ENCODE peak calls at places on chromosomes 6 and 20, in seven cellular contexts. D is AG04450, O is sigmoid colon, P is heart left ventricle, K is colonic mucosa, W is Peyer's patch, A is fibroblast of mammary gland. L is an unnamed sample.

GRCh38 chr20:57126481-57127092 is 139.9 kb downstream of the BMP7 start:
- DNase-seq in A (no peak), K (no peak), O (no peak), W (no peak), D (no peak), P (no peak), L (no peak)

GRCh38 chr20:58712823-58713731 is 20.5 kb downstream of the NPEPL1 start:
- DNase-seq in D (no peak), P (no peak), W (peak), O (peak), A (no peak), K (peak), L (no peak)

GRCh38 chr6:72621243-72622093 is at the start of gene KCNQ5:
- DNase-seq in P (no peak), D (no peak), W (peak), O (no peak), A (no peak), K (no peak), L (peak)

GRCh38 chr20:17848649-17849048 is 119.9 kb downstream of the SNX5 start:
- DNase-seq in A (no peak), O (no peak), P (no peak), W (peak), K (no peak), D (no peak), L (no peak)

GRCh38 chr6:145457556-145457955 is 277.8 kb downstream of the EPM2A start:
- DNase-seq in A (no peak), W (no peak), D (no peak), O (no peak), P (no peak), K (no peak), L (no peak)

GRCh38 chr6:167137881-167138280 is 15.0 kb downstream of the CCR6 start:
- DNase-seq in O (no peak), K (no peak), W (peak), A (no peak), P (no peak), D (no peak), L (no peak)

GRCh38 chr6:24918641-24919403 is 16.9 kb downstream of the RIPOR2 start:
- DNase-seq in K (no peak), W (peak), D (no peak), A (no peak), O (no peak), P (peak), L (no peak)

GRCh38 chr6:13005994-13006393 is 289.4 kb downstream of the PHACTR1 start:
- DNase-seq in W (no peak), P (no peak), K (no peak), D (no peak), O (no peak), A (no peak), L (no peak)

GRCh38 chr20:45630366-45630765 is 718 bp downstream of the WFDC9 start:
- DNase-seq in D (no peak), O (no peak), W (no peak), P (no peak), A (peak), K (no peak), L (peak)

GRCh38 chr6:1057490-1058135 is 254.3 kb upstream of the FOXQ1 start:
- DNase-seq in A (no peak), O (no peak), D (no peak), P (no peak), K (no peak), W (no peak), L (no peak)

GRCh38 chr20:33002087-33002808 is 2.0 kb downstream of the SUN5 start:
- DNase-seq in P (no peak), W (no peak), K (no peak), D (no peak), A (no peak), O (no peak), L (no peak)

GRCh38 chr6:134584809-134585528 is 267.1 kb upstream of the SGK1 start:
- DNase-seq in D (no peak), P (no peak), W (no peak), O (no peak), A (no peak), K (no peak), L (no peak)

GRCh38 chr6:168134399-168135201 is 55.6 kb upstream of the FRMD1 start:
- DNase-seq in A (no peak), P (no peak), D (no peak), K (peak), O (peak), W (no peak), L (no peak)

GRCh38 chr20:1274485-1275313 is 8.6 kb downstream of the SNPH start:
- DNase-seq in W (no peak), O (peak), A (no peak), K (no peak), D (no peak), P (no peak), L (no peak)

GRCh38 chr20:44701116-44701865 is 13.9 kb upstream of the CCN5 start:
- DNase-seq in W (no peak), O (no peak), A (peak), D (no peak), K (no peak), P (peak), L (peak)

GRCh38 chr6:139553916-139554315 is 179.5 kb upstream of the CITED2 start:
- DNase-seq in A (no peak), W (no peak), P (no peak), O (no peak), K (no peak), D (no peak), L (no peak)

GRCh38 chr20:9460518-9460917 is 53.9 kb upstream of the LAMP5 start:
- DNase-seq in W (no peak), A (peak), D (no peak), O (no peak), P (no peak), K (no peak), L (peak)

GRCh38 chr6:25499851-25500250 is 152.2 kb upstream of the SCGN start:
- DNase-seq in K (no peak), A (no peak), P (no peak), W (no peak), O (no peak), D (no peak), L (peak)

GRCh38 chr6:149094934-149095341 is 222.6 kb upstream of the TAB2 start:
- DNase-seq in W (no peak), D (no peak), A (peak), O (no peak), K (no peak), P (no peak), L (peak)

GRCh38 chr20:38982291-38982690 is 20.1 kb downstream of the DHX35 start:
- DNase-seq in A (no peak), W (no peak), D (no peak), P (no peak), K (no peak), O (no peak), L (no peak)

GRCh38 chr6:45031601-45032000 is 296.5 kb upstream of the RUNX2 start:
- DNase-seq in A (peak), D (no peak), P (no peak), O (no peak), K (no peak), W (no peak), L (no peak)

GRCh38 chr20:47359533-47360206 is 3.2 kb upstream of the ZMYND8 start:
- DNase-seq in W (no peak), O (no peak), P (no peak), K (no peak), A (no peak), D (no peak), L (no peak)

GRCh38 chr20:47360207-47360488 is 3.6 kb upstream of the ZMYND8 start:
- DNase-seq in W (no peak), O (peak), P (no peak), D (no peak), K (peak), A (peak), L (peak)

GRCh38 chr20:47357296-47358051 is 975 bp upstream of the ZMYND8 start:
- DNase-seq in O (peak), K (peak), P (peak), W (peak), D (peak), A (peak), L (peak)

GRCh38 chr20:47358052-47358671 is 1.7 kb upstream of the ZMYND8 start:
- DNase-seq in A (no peak), P (no peak), W (no peak), D (no peak), O (no peak), K (no peak), L (no peak)

DNA sequence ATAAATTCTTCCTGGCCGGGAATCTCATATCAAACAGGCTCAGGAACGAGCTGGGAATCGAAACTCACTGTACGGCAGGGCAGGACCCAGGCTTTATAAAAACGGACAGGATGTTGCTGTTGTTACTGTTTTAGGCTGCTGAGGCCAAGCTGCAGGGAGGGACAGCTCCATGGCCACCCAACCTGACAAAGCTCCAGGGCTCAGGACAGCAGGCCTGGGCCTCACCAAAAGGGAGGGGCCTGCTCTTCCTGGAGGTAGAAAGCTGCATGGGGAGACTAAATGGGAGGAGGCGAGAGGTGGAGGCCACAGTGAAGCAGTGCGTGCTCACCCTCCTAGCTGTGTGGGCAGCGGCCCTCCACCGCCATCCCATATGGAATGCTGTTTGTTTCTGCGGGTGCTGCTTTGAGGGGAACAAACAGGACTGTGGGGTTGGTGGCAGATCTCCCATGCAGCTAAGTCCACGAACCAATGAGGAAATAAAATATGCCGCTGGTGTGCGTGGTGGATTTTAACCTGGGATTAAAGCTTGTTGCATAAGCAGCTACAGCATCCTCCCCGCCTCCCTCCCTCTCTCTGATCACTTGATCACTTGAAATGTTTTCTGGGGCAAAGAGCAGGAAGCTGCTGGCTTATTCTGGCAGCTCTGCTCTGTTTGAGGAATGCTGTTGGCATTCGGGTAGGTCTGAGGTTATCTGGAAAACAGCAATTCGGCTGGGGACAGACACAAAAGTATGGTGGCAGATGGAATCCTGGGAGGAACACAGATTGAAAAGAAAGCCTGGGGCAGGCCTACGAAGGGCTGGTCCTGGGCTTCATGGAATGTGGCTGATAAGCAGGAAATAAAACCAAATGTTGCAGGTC is 2.4 kb upstream of the ZMYND8 start:
- DNase-seq in K (peak), O (peak), W (peak), D (no peak), P (peak), A (peak), L (peak)
- H3K4me3 ChIP-seq in K (no peak), O (no peak), W (peak), D (peak), P (no peak), A (no peak), L (peak)

DNA sequence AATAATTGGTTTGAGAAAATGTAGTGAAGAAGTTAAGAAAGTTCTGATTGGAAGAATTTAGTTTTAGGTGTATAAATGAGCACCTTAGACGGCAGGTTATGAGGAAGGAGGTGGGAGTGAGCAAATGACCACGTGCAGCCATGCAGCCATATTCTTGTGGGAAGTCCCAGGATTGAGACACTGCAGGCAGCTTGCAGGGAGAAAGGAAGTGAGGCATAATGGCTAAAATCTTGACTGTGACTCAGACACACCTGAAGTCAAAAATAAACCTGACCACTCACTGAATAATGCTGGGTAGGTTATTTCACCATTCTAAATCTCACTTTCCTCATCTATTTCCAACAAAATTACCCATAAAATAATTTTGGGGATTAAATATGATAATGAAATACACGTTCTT is 16.6 kb downstream of the DSE start:
- DNase-seq in O (no peak), A (peak), K (no peak), D (no peak), P (no peak), W (no peak), L (peak)
- H3K4me3 ChIP-seq in O (no peak), A (no peak), K (no peak), D (no peak), P (no peak), W (no peak), L (no peak)

GRCh38 chr6:41643899-41644269 is 5.6 kb downstream of the MDFI start:
- DNase-seq in K (no peak), P (no peak), W (no peak), D (no peak), A (no peak), O (no peak), L (no peak)

GRCh38 chr6:41646026-41646795 is 7.9 kb downstream of the MDFI start:
- DNase-seq in D (no peak), W (no peak), O (no peak), K (no peak), P (no peak), A (no peak), L (no peak)

GRCh38 chr6:41645007-41645618 is 6.8 kb downstream of the MDFI start:
- DNase-seq in W (no peak), K (no peak), O (peak), A (no peak), P (no peak), D (no peak), L (no peak)

GRCh38 chr6:41642960-41643898 is 5.0 kb downstream of the MDFI start:
- DNase-seq in D (no peak), K (no peak), O (no peak), A (no peak), W (no peak), P (no peak), L (no peak)

DNA sequence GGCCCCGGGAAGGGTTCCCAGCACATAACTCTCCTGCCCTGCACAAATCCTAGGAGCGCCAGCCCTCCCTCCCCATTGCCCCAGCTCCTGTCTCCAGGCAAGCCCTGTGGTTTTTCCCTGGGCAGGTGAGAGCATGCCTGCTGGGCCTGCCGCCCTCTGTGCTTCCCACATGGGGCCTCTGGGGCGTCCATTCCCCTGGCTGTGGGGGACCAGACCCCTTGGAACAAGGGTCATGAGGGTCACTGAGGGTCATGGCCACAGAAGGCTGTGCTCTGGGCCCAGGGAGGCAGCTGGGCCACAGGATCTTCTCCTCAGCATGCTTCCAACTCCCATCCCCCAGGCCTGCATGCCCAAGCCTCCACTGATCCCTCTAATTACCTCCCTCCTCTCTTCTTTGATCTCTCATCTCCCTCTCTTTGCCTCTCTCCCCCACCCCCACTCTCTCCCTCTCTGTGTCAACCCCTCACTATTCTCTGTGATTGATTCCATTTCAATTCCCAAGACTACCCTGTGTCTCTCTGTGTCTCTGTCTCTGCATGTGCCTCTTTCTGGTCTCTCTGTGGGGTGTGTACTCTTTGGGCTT is 6.1 kb downstream of the MDFI start:
- DNase-seq in W (no peak), K (no peak), P (no peak), A (no peak), O (no peak), D (no peak), L (no peak)
- H3K4me3 ChIP-seq in W (no peak), K (no peak), P (no peak), A (no peak), O (no peak), D (no peak), L (no peak)

GRCh38 chr6:82243886-82244285 is 3.7 kb downstream of the IBTK start:
- DNase-seq in K (no peak), D (no peak), W (no peak), P (no peak), O (no peak), A (no peak), L (no peak)
- H3K4me3 ChIP-seq in K (no peak), D (no peak), W (no peak), P (no peak), O (no peak), A (no peak), L (no peak)

GRCh38 chr20:3239867-3240775 is 1.1 kb upstream of the SLC4A11 start:
- DNase-seq in D (no peak), K (no peak), W (no peak), O (no peak), P (no peak), A (peak), L (peak)

GRCh38 chr20:3239026-3239866 is at the start of gene SLC4A11:
- DNase-seq in P (peak), O (no peak), D (no peak), A (peak), W (no peak), K (peak), L (peak)

GRCh38 chr20:3237958-3238615 is 903 bp downstream of the SLC4A11 start:
- DNase-seq in P (no peak), W (no peak), O (no peak), D (no peak), K (no peak), A (no peak), L (no peak)

GRCh38 chr20:3237011-3237957 is 1.7 kb downstream of the SLC4A11 start:
- DNase-seq in A (no peak), D (no peak), K (no peak), P (no peak), O (no peak), W (no peak), L (no peak)

DNA sequence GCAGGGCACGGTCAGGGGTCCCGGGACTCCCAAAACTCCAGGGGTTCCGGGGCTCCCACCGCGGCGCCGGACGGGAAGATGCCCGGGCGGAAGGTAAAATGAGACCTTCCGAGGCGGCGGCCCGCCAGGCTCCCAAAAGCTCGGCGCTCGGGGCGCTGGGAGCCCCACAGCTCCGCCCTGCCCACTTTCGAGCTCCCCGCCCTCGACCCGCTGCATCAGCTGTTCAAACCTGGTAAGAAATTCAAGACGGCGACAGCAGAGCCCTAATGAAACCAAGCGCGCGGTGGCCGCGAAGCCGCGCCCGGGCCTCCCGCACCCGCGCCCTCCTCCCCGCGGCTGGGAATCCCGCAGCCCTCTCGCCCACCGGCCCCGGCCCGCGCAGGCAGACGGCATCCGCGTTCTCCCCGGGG is 369 bp downstream of the SLC4A11 start:
- DNase-seq in O (no peak), P (no peak), W (peak), D (no peak), A (no peak), K (no peak), L (no peak)
- H3K4me3 ChIP-seq in O (peak), P (peak), W (peak), D (peak), A (peak), K (peak), L (peak)

DNA sequence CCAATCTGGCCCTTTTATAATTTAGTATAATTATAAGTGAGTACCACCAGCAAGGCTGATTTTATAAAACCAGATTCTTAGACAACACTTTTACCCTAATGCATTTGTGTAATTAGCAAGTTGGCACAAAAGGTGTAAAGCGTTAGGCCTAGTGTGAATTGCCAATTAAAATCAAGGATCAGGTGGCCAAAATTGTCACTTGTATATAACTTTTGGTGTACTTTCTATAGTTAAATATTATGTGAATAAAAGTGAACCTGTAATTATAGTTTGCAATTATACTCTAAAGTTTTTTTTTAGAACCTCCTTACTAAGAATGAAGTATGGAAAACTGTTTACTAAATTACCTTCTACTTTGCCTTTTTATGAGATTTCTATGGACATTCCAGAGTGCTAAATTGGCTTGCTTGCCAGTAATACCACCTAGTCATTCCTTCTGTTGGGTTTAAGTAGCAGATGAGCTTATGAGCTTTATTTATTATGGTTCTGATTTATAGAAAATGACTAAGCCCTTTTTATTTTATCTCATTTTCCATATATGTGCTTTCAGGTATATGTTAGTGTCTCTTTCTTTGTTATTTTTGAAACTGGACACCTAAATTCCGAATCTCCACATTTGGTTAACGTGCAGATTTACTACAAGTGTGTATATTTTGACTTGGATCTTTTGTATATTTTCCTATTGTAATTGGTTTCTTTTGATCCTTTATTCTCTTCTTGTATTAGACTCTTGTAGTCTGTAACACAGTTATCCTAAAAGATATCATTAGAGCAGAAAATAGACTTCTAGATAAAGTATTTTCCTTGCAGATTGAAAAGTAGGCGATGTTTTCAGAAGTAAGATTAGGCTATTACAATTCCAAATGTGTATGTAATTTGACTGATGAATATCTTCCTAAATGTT is 3.9 kb downstream of the STXBP5 start:
- DNase-seq in P (no peak), O (no peak), A (no peak), D (no peak), W (no peak), K (no peak), L (no peak)
- H3K4me3 ChIP-seq in P (peak), O (no peak), A (no peak), D (no peak), W (no peak), K (peak), L (no peak)

L was measured in AG10803.